ENCODE peak calls at places on chromosomes 4 and X, in nine cellular contexts. V is effector CD4-positive, alpha-beta T cell; J is nephron progenitor cell; S is mesendoderm; U is T-helper 2 cell; B is NCI-H1105 treated with DMSO at 0.1 percent for 48 hours; K is right atrium auricular region; Q is activated CD4-positive, alpha-beta T cell treated with anti-CD3 and anti-CD28 coated beads for 48 hours; N is T-helper 1 cell. W is an unnamed sample.

GRCh38 chr4:174157106-174157607 is 126.3 kb downstream of the FBXO8 start:
- DNase-seq in K (no peak), B (no peak), V (no peak), U (no peak), N (no peak), Q (no peak), J (no peak), S (no peak), W (no peak)

GRCh38 chrX:132004728-132005127 is 18.4 kb upstream of the STK26 start:
- DNase-seq in Q (no peak), V (no peak), B (no peak), J (no peak), U (no peak), N (no peak), S (no peak), K (no peak), W (no peak)

GRCh38 chr4:70365479-70365878 is 4.9 kb downstream of the SMR3A start:
- DNase-seq in N (no peak), U (no peak), Q (no peak), S (no peak), B (peak), V (no peak), K (no peak), J (no peak), W (no peak)

GRCh38 chr4:2413821-2414610 is 4.4 kb downstream of the ZFYVE28 start:
- DNase-seq in J (no peak), U (peak), N (peak), Q (peak), V (no peak), K (no peak), S (peak), B (no peak), W (peak)

GRCh38 chrX:12139934-12140611 is 1.8 kb downstream of the FRMPD4 start:
- DNase-seq in S (no peak), B (no peak), Q (no peak), K (no peak), U (no peak), N (no peak), V (no peak), J (no peak), W (no peak)

GRCh38 chr4:57110635-57111546 is 706 bp upstream of the IGFBP7 start:
- DNase-seq in V (no peak), Q (peak), U (no peak), J (peak), K (peak), S (peak), B (no peak), N (peak), W (no peak)

GRCh38 chrX:1600406-1601050 is 9.1 kb downstream of the AKAP17A start:
- DNase-seq in N (no peak), B (no peak), S (no peak), K (no peak), V (no peak), Q (no peak), U (no peak), J (no peak), W (no peak)

GRCh38 chr4:125911481-125911880 is 596.7 kb downstream of the FAT4 start:
- DNase-seq in S (peak), U (no peak), N (no peak), B (no peak), Q (no peak), V (no peak), J (no peak), K (no peak), W (no peak)

GRCh38 chrX:114774691-114775090 is 190.8 kb downstream of the HTR2C start:
- DNase-seq in N (no peak), Q (no peak), V (no peak), U (no peak), B (no peak), S (peak), K (no peak), J (no peak), W (no peak)

GRCh38 chr4:181548873-181549541 is 694.2 kb upstream of the TENM3 start:
- DNase-seq in U (no peak), S (peak), N (no peak), Q (no peak), K (no peak), B (no peak), V (no peak), J (no peak), W (peak)

W was measured in dermis microvascular lymphatic vessel endothelial cell.